ENCODE peak calls at places on chromosomes 12 and 14, in six cellular contexts. One of them, this sample, is unnamed.

GRCh38 chr14:54253195-54253947 is 143.4 kb upstream of the CDKN3 start:
- DNase-seq in activated T-helper 1 cell treated with anti-CD3 and anti-CD28 coated beads, Interleukin-2, amount 50 U/mL, for 16 hours: no peak
- DNase-seq in epithelial cell of esophagus: peak; percentile 92
- DNase-seq in B cell: no peak
- DNase-seq in GM20000: peak; percentile 14
- DNase-seq in pancreas: no peak
- DNase-seq in this sample: no peak

GRCh38 chr14:103838117-103838516 is 9.3 kb downstream of the PPP1R13B start:
- DNase-seq in activated T-helper 1 cell treated with anti-CD3 and anti-CD28 coated beads, Interleukin-2, amount 50 U/mL, for 16 hours: no peak
- DNase-seq in pancreas: no peak
- DNase-seq in B cell: no peak
- DNase-seq in GM20000: no peak
- DNase-seq in epithelial cell of esophagus: no peak
- DNase-seq in this sample: no peak

GRCh38 chr12:19191089-19191488 is 61.6 kb downstream of the PLEKHA5 start:
- DNase-seq in GM20000: no peak
- DNase-seq in activated T-helper 1 cell treated with anti-CD3 and anti-CD28 coated beads, Interleukin-2, amount 50 U/mL, for 16 hours: no peak
- DNase-seq in pancreas: no peak
- DNase-seq in B cell: no peak
- DNase-seq in epithelial cell of esophagus: no peak
- DNase-seq in this sample: no peak

GRCh38 chr14:59870277-59871165 is at the start of gene RTN1:
- DNase-seq in pancreas: peak; percentile 58
- DNase-seq in B cell: peak; percentile 29
- DNase-seq in GM20000: peak; percentile 54
- DNase-seq in activated T-helper 1 cell treated with anti-CD3 and anti-CD28 coated beads, Interleukin-2, amount 50 U/mL, for 16 hours: no peak
- DNase-seq in epithelial cell of esophagus: peak; percentile 47
- DNase-seq in this sample: peak; percentile 36

GRCh38 chr12:122860052-122860853 is 25.0 kb downstream of the HIP1R start:
- DNase-seq in pancreas: peak; percentile 93
- DNase-seq in GM20000: peak; percentile 92
- DNase-seq in activated T-helper 1 cell treated with anti-CD3 and anti-CD28 coated beads, Interleukin-2, amount 50 U/mL, for 16 hours: peak; percentile 69
- DNase-seq in epithelial cell of esophagus: peak; percentile 83
- DNase-seq in B cell: peak; percentile 87
- DNase-seq in this sample: peak; percentile 78

GRCh38 chr12:12449533-12450025 is 92.7 kb downstream of the BORCS5 start:
- DNase-seq in GM20000: no peak
- DNase-seq in B cell: no peak
- DNase-seq in epithelial cell of esophagus: peak; percentile 98
- DNase-seq in pancreas: peak; percentile 44
- DNase-seq in activated T-helper 1 cell treated with anti-CD3 and anti-CD28 coated beads, Interleukin-2, amount 50 U/mL, for 16 hours: no peak
- DNase-seq in this sample: no peak

GRCh38 chr12:130367523-130367922 is 29.8 kb downstream of the PIWIL1 start:
- DNase-seq in GM20000: no peak
- DNase-seq in epithelial cell of esophagus: no peak
- DNase-seq in activated T-helper 1 cell treated with anti-CD3 and anti-CD28 coated beads, Interleukin-2, amount 50 U/mL, for 16 hours: no peak
- DNase-seq in B cell: no peak
- DNase-seq in pancreas: no peak
- DNase-seq in this sample: no peak

GRCh38 chr14:39251547-39251946 is 17.8 kb downstream of the MIA2 start:
- DNase-seq in epithelial cell of esophagus: no peak
- DNase-seq in pancreas: no peak
- DNase-seq in GM20000: no peak
- DNase-seq in B cell: no peak
- DNase-seq in activated T-helper 1 cell treated with anti-CD3 and anti-CD28 coated beads, Interleukin-2, amount 50 U/mL, for 16 hours: no peak
- DNase-seq in this sample: no peak

GRCh38 chr12:47274725-47275124 is 195.0 kb upstream of the AMIGO2 start:
- DNase-seq in pancreas: no peak
- DNase-seq in GM20000: no peak
- DNase-seq in activated T-helper 1 cell treated with anti-CD3 and anti-CD28 coated beads, Interleukin-2, amount 50 U/mL, for 16 hours: no peak
- DNase-seq in epithelial cell of esophagus: no peak
- DNase-seq in B cell: no peak
- DNase-seq in this sample: no peak

GRCh38 chr14:85532981-85533820 is 3.3 kb downstream of the FLRT2 start:
- DNase-seq in B cell: no peak
- DNase-seq in epithelial cell of esophagus: peak; percentile 88
- DNase-seq in GM20000: peak; percentile 7
- DNase-seq in pancreas: peak; percentile 47
- DNase-seq in activated T-helper 1 cell treated with anti-CD3 and anti-CD28 coated beads, Interleukin-2, amount 50 U/mL, for 16 hours: no peak
- DNase-seq in this sample: peak; percentile 34

GRCh38 chr14:94929354-94929753 is 159.4 kb upstream of the GSC start:
- DNase-seq in GM20000: no peak
- DNase-seq in B cell: no peak
- DNase-seq in epithelial cell of esophagus: no peak
- DNase-seq in pancreas: no peak
- DNase-seq in activated T-helper 1 cell treated with anti-CD3 and anti-CD28 coated beads, Interleukin-2, amount 50 U/mL, for 16 hours: no peak
- DNase-seq in this sample: no peak

GRCh38 chr12:93461503-93461902 is 5.8 kb upstream of the MRPL42 start:
- DNase-seq in GM20000: no peak
- DNase-seq in pancreas: no peak
- DNase-seq in B cell: no peak
- DNase-seq in epithelial cell of esophagus: peak; percentile 65
- DNase-seq in activated T-helper 1 cell treated with anti-CD3 and anti-CD28 coated beads, Interleukin-2, amount 50 U/mL, for 16 hours: no peak
- DNase-seq in this sample: no peak

GRCh38 chr14:59013672-59014298 is 174.7 kb upstream of the DAAM1 start:
- DNase-seq in B cell: no peak
- DNase-seq in GM20000: no peak
- DNase-seq in activated T-helper 1 cell treated with anti-CD3 and anti-CD28 coated beads, Interleukin-2, amount 50 U/mL, for 16 hours: no peak
- DNase-seq in epithelial cell of esophagus: peak; percentile 78
- DNase-seq in pancreas: no peak
- DNase-seq in this sample: no peak

This sample was measured in left colon.